ENCODE peak calls at places on chromosomes 5 and 9, in seven cellular contexts. One of them, this sample, is unnamed.

GRCh38 chr9:80995759-80996158 is 693.6 kb downstream of the TLE1 start:
- DNase-seq in K562: no peak
- DNase-seq in HCT116: no peak
- DNase-seq in SK-N-SH: no peak
- DNase-seq in HepG2: no peak
- DNase-seq in H1: no peak
- DNase-seq in GM12878: no peak
- DNase-seq in this sample: no peak

GRCh38 chr9:101530076-101530711 is 3.5 kb upstream of the RNF20 start:
- DNase-seq in GM12878: peak; percentile 24
- DNase-seq in H1: peak; percentile 69
- DNase-seq in HCT116: peak; percentile 75
- DNase-seq in HepG2: peak; percentile 67
- DNase-seq in SK-N-SH: peak; percentile 57
- DNase-seq in K562: peak; percentile 62
- DNase-seq in this sample: peak; percentile 70

GRCh38 chr5:40355181-40355580 is 324.5 kb upstream of the PTGER4 start:
- DNase-seq in H1: no peak
- DNase-seq in K562: no peak
- DNase-seq in HepG2: no peak
- DNase-seq in GM12878: no peak
- DNase-seq in HCT116: no peak
- DNase-seq in SK-N-SH: no peak
- DNase-seq in this sample: no peak

GRCh38 chr5:149094996-149095395 is 32.1 kb upstream of the SH3TC2 start:
- DNase-seq in K562: no peak
- DNase-seq in HepG2: no peak
- DNase-seq in H1: no peak
- DNase-seq in HCT116: no peak
- DNase-seq in SK-N-SH: no peak
- DNase-seq in GM12878: no peak
- DNase-seq in this sample: no peak

GRCh38 chr5:171840066-171840465 is 54.4 kb downstream of the SMIM23 start:
- DNase-seq in K562: peak; percentile 62
- DNase-seq in HepG2: no peak
- DNase-seq in GM12878: no peak
- DNase-seq in H1: no peak
- DNase-seq in SK-N-SH: no peak
- DNase-seq in HCT116: no peak
- DNase-seq in this sample: no peak

GRCh38 chr5:78984020-78984610 is 995 bp downstream of the ARSB start:
- DNase-seq in HepG2: peak; percentile 13
- DNase-seq in K562: no peak
- DNase-seq in GM12878: no peak
- DNase-seq in H1: no peak
- DNase-seq in HCT116: no peak
- DNase-seq in SK-N-SH: peak; percentile 29
- DNase-seq in this sample: no peak

GRCh38 chr5:173765030-173765644 is 123.0 kb upstream of the CPEB4 start:
- DNase-seq in SK-N-SH: no peak
- DNase-seq in H1: no peak
- DNase-seq in HepG2: no peak
- DNase-seq in HCT116: no peak
- DNase-seq in GM12878: no peak
- DNase-seq in K562: no peak
- DNase-seq in this sample: no peak

GRCh38 chr5:759781-760362 is 24.7 kb downstream of the ZDHHC11B start:
- DNase-seq in HepG2: no peak
- DNase-seq in HCT116: no peak
- DNase-seq in GM12878: no peak
- DNase-seq in H1: no peak
- DNase-seq in K562: peak; percentile 6
- DNase-seq in SK-N-SH: peak; percentile 37
- DNase-seq in this sample: peak; percentile 44

GRCh38 chr5:65873181-65873580 is 53.2 kb upstream of the ERBIN start:
- DNase-seq in GM12878: no peak
- DNase-seq in H1: no peak
- DNase-seq in HCT116: no peak
- DNase-seq in SK-N-SH: no peak
- DNase-seq in HepG2: no peak
- DNase-seq in K562: no peak
- DNase-seq in this sample: no peak

GRCh38 chr5:170640731-170641588 is 137.1 kb downstream of the KCNIP1 start:
- DNase-seq in GM12878: no peak
- DNase-seq in HCT116: no peak
- DNase-seq in H1: no peak
- DNase-seq in HepG2: no peak
- DNase-seq in SK-N-SH: no peak
- DNase-seq in K562: no peak
- DNase-seq in this sample: no peak

GRCh38 chr5:132905938-132906337 is 32.5 kb downstream of the LEAP2 start:
- DNase-seq in K562: no peak
- DNase-seq in HepG2: peak; percentile 79
- DNase-seq in HCT116: no peak
- DNase-seq in GM12878: no peak
- DNase-seq in H1: no peak
- DNase-seq in SK-N-SH: no peak
- DNase-seq in this sample: peak; percentile 7

GRCh38 chr5:168162464-168162863 is 129.0 kb upstream of the WWC1 start:
- DNase-seq in H1: no peak
- DNase-seq in HepG2: no peak
- DNase-seq in K562: no peak
- DNase-seq in GM12878: no peak
- DNase-seq in SK-N-SH: peak; percentile 92
- DNase-seq in HCT116: no peak
- DNase-seq in this sample: no peak

GRCh38 chr5:33336911-33337620 is 103.7 kb upstream of the TARS1 start:
- DNase-seq in HCT116: no peak
- DNase-seq in H1: no peak
- DNase-seq in K562: no peak
- DNase-seq in GM12878: no peak
- DNase-seq in SK-N-SH: no peak
- DNase-seq in HepG2: no peak
- DNase-seq in this sample: no peak

GRCh38 chr5:57976506-57976905 is 483.4 kb downstream of the PLK2 start:
- DNase-seq in SK-N-SH: no peak
- DNase-seq in H1: no peak
- DNase-seq in HepG2: no peak
- DNase-seq in HCT116: no peak
- DNase-seq in GM12878: no peak
- DNase-seq in K562: no peak
- DNase-seq in this sample: no peak

GRCh38 chr9:113482991-113483675 is 19.6 kb downstream of the RGS3 start:
- DNase-seq in HepG2: no peak
- DNase-seq in HCT116: no peak
- DNase-seq in K562: no peak
- DNase-seq in SK-N-SH: no peak
- DNase-seq in H1: no peak
- DNase-seq in GM12878: no peak
- DNase-seq in this sample: no peak

GRCh38 chr5:80516826-80517225 is 28.9 kb downstream of the FAM151B start:
- DNase-seq in HepG2: no peak
- DNase-seq in K562: no peak
- DNase-seq in GM12878: peak; percentile 2
- DNase-seq in H1: no peak
- DNase-seq in SK-N-SH: no peak
- DNase-seq in HCT116: peak; percentile 36
- DNase-seq in this sample: no peak

GRCh38 chr5:168579987-168580508 is 880 bp upstream of the PANK3 start:
- DNase-seq in GM12878: no peak
- DNase-seq in K562: no peak
- DNase-seq in HepG2: no peak
- DNase-seq in SK-N-SH: no peak
- DNase-seq in HCT116: no peak
- DNase-seq in H1: no peak
- DNase-seq in this sample: no peak

GRCh38 chr9:70883056-70883455 is 238.4 kb downstream of the TRPM3 start:
- DNase-seq in H1: no peak
- DNase-seq in HCT116: no peak
- DNase-seq in SK-N-SH: no peak
- DNase-seq in GM12878: no peak
- DNase-seq in K562: no peak
- DNase-seq in HepG2: no peak
- DNase-seq in this sample: no peak

GRCh38 chr5:39624890-39625289 is 200.1 kb upstream of the DAB2 start:
- DNase-seq in SK-N-SH: no peak
- DNase-seq in K562: no peak
- DNase-seq in H1: no peak
- DNase-seq in GM12878: no peak
- DNase-seq in HCT116: no peak
- DNase-seq in HepG2: peak; percentile 37
- DNase-seq in this sample: no peak

GRCh38 chr5:109688647-109688998 is 1.1 kb upstream of the MAN2A1 start:
- DNase-seq in K562: no peak
- DNase-seq in GM12878: peak; percentile 35
- DNase-seq in HCT116: peak; percentile 48
- DNase-seq in SK-N-SH: no peak
- DNase-seq in HepG2: peak; percentile 74
- DNase-seq in H1: peak; percentile 55
- DNase-seq in this sample: peak; percentile 2

GRCh38 chr5:71677977-71678376 is 41.1 kb upstream of the CARTPT start:
- DNase-seq in HepG2: no peak
- DNase-seq in GM12878: no peak
- DNase-seq in HCT116: no peak
- DNase-seq in K562: no peak
- DNase-seq in H1: no peak
- DNase-seq in SK-N-SH: no peak
- DNase-seq in this sample: no peak

GRCh38 chr5:138716456-138716924 is 36.7 kb upstream of the CTNNA1 start:
- DNase-seq in GM12878: no peak
- DNase-seq in K562: no peak
- DNase-seq in H1: peak; percentile 52
- DNase-seq in SK-N-SH: peak; percentile 48
- DNase-seq in HepG2: peak; percentile 39
- DNase-seq in HCT116: no peak
- DNase-seq in this sample: peak; percentile 24

GRCh38 chr5:179732918-179733763 is 519 bp downstream of the MAML1 start:
- DNase-seq in GM12878: no peak
- DNase-seq in HepG2: no peak
- DNase-seq in H1: peak; percentile 67
- DNase-seq in K562: peak; percentile 33
- DNase-seq in SK-N-SH: peak; percentile 83
- DNase-seq in HCT116: no peak
- DNase-seq in this sample: peak; percentile 8
- TF ChIP-seq JUND in GM12878: no peak
- TF ChIP-seq JUND in HepG2: no peak
- TF ChIP-seq JUND in H1: no peak
- TF ChIP-seq JUND in K562: no peak
- TF ChIP-seq JUND in SK-N-SH: no peak
- TF ChIP-seq JUND in HCT116: no peak
- TF ChIP-seq JUND in this sample: no peak

GRCh38 chr9:134187110-134187531 is 22.8 kb upstream of the RNU6ATAC start:
- DNase-seq in HCT116: no peak
- DNase-seq in K562: peak; percentile 45
- DNase-seq in H1: no peak
- DNase-seq in HepG2: no peak
- DNase-seq in SK-N-SH: peak; percentile 28
- DNase-seq in GM12878: no peak
- DNase-seq in this sample: peak; percentile 61

GRCh38 chr9:134189167-134189474 is 24.8 kb upstream of the RNU6ATAC start:
- DNase-seq in HepG2: no peak
- DNase-seq in GM12878: no peak
- DNase-seq in HCT116: no peak
- DNase-seq in H1: no peak
- DNase-seq in K562: no peak
- DNase-seq in SK-N-SH: peak; percentile 36
- DNase-seq in this sample: no peak

GRCh38 chr9:134187821-134188420 is 23.6 kb upstream of the RNU6ATAC start:
- DNase-seq in GM12878: no peak
- DNase-seq in SK-N-SH: peak; percentile 25
- DNase-seq in K562: no peak
- DNase-seq in H1: no peak
- DNase-seq in HepG2: no peak
- DNase-seq in HCT116: no peak
- DNase-seq in this sample: no peak

GRCh38 chr9:134189475-134190231 is 25.3 kb upstream of the RNU6ATAC start:
- DNase-seq in SK-N-SH: peak; percentile 25
- DNase-seq in HepG2: no peak
- DNase-seq in K562: no peak
- DNase-seq in HCT116: no peak
- DNase-seq in GM12878: no peak
- DNase-seq in H1: no peak
- DNase-seq in this sample: no peak

GRCh38 chr9:134188421-134189166 is 24.2 kb upstream of the RNU6ATAC start:
- DNase-seq in K562: no peak
- DNase-seq in SK-N-SH: peak; percentile 36
- DNase-seq in HCT116: no peak
- DNase-seq in GM12878: no peak
- DNase-seq in H1: no peak
- DNase-seq in HepG2: no peak
- DNase-seq in this sample: no peak
- TF ChIP-seq JUND in K562: no peak
- TF ChIP-seq JUND in SK-N-SH: no peak
- TF ChIP-seq JUND in HCT116: no peak
- TF ChIP-seq JUND in GM12878: no peak
- TF ChIP-seq JUND in H1: no peak
- TF ChIP-seq JUND in HepG2: no peak
- TF ChIP-seq JUND in this sample: no peak

GRCh38 chr9:78821126-78821822 is 524.3 kb downstream of the PSAT1 start:
- DNase-seq in SK-N-SH: peak; percentile 55
- DNase-seq in H1: no peak
- DNase-seq in HepG2: peak; percentile 49
- DNase-seq in GM12878: no peak
- DNase-seq in K562: peak; percentile 5
- DNase-seq in HCT116: peak; percentile 24
- DNase-seq in this sample: peak; percentile 45
- TF ChIP-seq JUND in SK-N-SH: no peak
- TF ChIP-seq JUND in H1: no peak
- TF ChIP-seq JUND in HepG2: no peak
- TF ChIP-seq JUND in GM12878: no peak
- TF ChIP-seq JUND in K562: no peak
- TF ChIP-seq JUND in HCT116: no peak
- TF ChIP-seq JUND in this sample: no peak

DNA sequence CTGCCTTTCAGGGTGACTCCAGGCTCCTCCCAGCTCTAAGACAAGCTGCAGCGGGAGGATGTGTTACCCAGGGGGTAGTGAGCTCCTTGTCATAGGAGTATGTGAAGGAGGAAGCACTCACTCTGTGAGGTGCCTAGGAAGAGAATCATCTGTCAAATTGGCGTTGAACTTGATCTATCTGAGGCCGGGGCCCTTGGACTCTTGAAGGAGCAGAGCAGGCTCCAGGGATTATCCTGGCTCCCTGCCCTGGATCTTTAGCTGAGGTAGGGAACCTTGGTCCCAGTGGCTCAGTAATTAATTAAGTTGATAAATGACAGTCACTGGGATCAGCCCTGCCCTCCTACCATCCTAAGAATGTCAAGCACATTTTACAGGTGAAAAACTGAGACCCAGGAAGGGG is 15.5 kb downstream of the ADGRD2 start:
- DNase-seq in HCT116: no peak
- DNase-seq in HepG2: no peak
- DNase-seq in K562: no peak
- DNase-seq in GM12878: no peak
- DNase-seq in SK-N-SH: no peak
- DNase-seq in H1: no peak
- DNase-seq in this sample: no peak
- TF ChIP-seq JUND in HCT116: no peak
- TF ChIP-seq JUND in HepG2: no peak
- TF ChIP-seq JUND in K562: no peak
- TF ChIP-seq JUND in GM12878: no peak
- TF ChIP-seq JUND in SK-N-SH: no peak
- TF ChIP-seq JUND in H1: no peak
- TF ChIP-seq JUND in this sample: no peak